ENCODE peak calls at places on chromosome 22, in six cellular contexts. One of them, this sample, is unnamed.

GRCh38 chr22:32760815-32761214 is 40.7 kb upstream of the TIMP3 start:
- DNase-seq in coronary artery: no peak
- DNase-seq in lung: no peak
- DNase-seq in CD8-positive, alpha-beta T cell: no peak
- DNase-seq in spleen: no peak
- DNase-seq in HepG2: no peak
- DNase-seq in this sample: no peak

GRCh38 chr22:17706451-17706900 is 67.8 kb downstream of the BID start:
- DNase-seq in HepG2: peak; percentile 36
- DNase-seq in CD8-positive, alpha-beta T cell: peak; percentile 8
- DNase-seq in spleen: no peak
- DNase-seq in coronary artery: no peak
- DNase-seq in lung: peak; percentile 50
- DNase-seq in this sample: peak; percentile 87

GRCh38 chr22:27676545-27677188 is 124.9 kb downstream of the MN1 start:
- DNase-seq in coronary artery: no peak
- DNase-seq in spleen: no peak
- DNase-seq in CD8-positive, alpha-beta T cell: no peak
- DNase-seq in HepG2: no peak
- DNase-seq in lung: no peak
- DNase-seq in this sample: no peak

GRCh38 chr22:25051073-25051472 is 98.6 kb downstream of the KIAA1671 start:
- DNase-seq in CD8-positive, alpha-beta T cell: no peak
- DNase-seq in lung: no peak
- DNase-seq in coronary artery: no peak
- DNase-seq in HepG2: no peak
- DNase-seq in spleen: no peak
- DNase-seq in this sample: no peak

GRCh38 chr22:32079110-32080089 is 36.3 kb downstream of the SLC5A1 start:
- DNase-seq in spleen: no peak
- DNase-seq in lung: no peak
- DNase-seq in CD8-positive, alpha-beta T cell: no peak
- DNase-seq in HepG2: no peak
- DNase-seq in coronary artery: no peak
- DNase-seq in this sample: no peak

GRCh38 chr22:32538516-32538915 is 63.9 kb downstream of the FBXO7 start:
- DNase-seq in spleen: no peak
- DNase-seq in HepG2: no peak
- DNase-seq in coronary artery: no peak
- DNase-seq in CD8-positive, alpha-beta T cell: no peak
- DNase-seq in lung: no peak
- DNase-seq in this sample: no peak

GRCh38 chr22:27349456-27349855 is 452.1 kb downstream of the MN1 start:
- DNase-seq in lung: no peak
- DNase-seq in coronary artery: no peak
- DNase-seq in spleen: no peak
- DNase-seq in HepG2: no peak
- DNase-seq in CD8-positive, alpha-beta T cell: no peak
- DNase-seq in this sample: no peak

GRCh38 chr22:26477341-26477731 is 6.2 kb downstream of the HPS4 start:
- DNase-seq in coronary artery: no peak
- DNase-seq in spleen: no peak
- DNase-seq in lung: no peak
- DNase-seq in CD8-positive, alpha-beta T cell: no peak
- DNase-seq in HepG2: no peak
- DNase-seq in this sample: no peak

GRCh38 chr22:24157783-24158170 is 23.5 kb upstream of the SUSD2 start:
- DNase-seq in CD8-positive, alpha-beta T cell: no peak
- DNase-seq in lung: no peak
- DNase-seq in spleen: peak; percentile 86
- DNase-seq in HepG2: no peak
- DNase-seq in coronary artery: peak; percentile 90
- DNase-seq in this sample: no peak

GRCh38 chr22:24460418-24461089 is 33.2 kb downstream of the ADORA2A start:
- DNase-seq in HepG2: peak; percentile 28
- DNase-seq in CD8-positive, alpha-beta T cell: no peak
- DNase-seq in lung: no peak
- DNase-seq in coronary artery: no peak
- DNase-seq in spleen: no peak
- DNase-seq in this sample: no peak

GRCh38 chr22:27724706-27725105 is 76.8 kb downstream of the MN1 start:
- DNase-seq in CD8-positive, alpha-beta T cell: no peak
- DNase-seq in spleen: no peak
- DNase-seq in coronary artery: no peak
- DNase-seq in HepG2: no peak
- DNase-seq in lung: no peak
- DNase-seq in this sample: no peak

GRCh38 chr22:20741008-20741633 is 32.8 kb upstream of the SERPIND1 start:
- DNase-seq in HepG2: no peak
- DNase-seq in spleen: no peak
- DNase-seq in CD8-positive, alpha-beta T cell: no peak
- DNase-seq in lung: no peak
- DNase-seq in coronary artery: no peak
- DNase-seq in this sample: no peak

GRCh38 chr22:50674606-50675552 is 2.3 kb downstream of the SHANK3 start:
- DNase-seq in spleen: no peak
- DNase-seq in lung: peak; percentile 63
- DNase-seq in coronary artery: no peak
- DNase-seq in CD8-positive, alpha-beta T cell: no peak
- DNase-seq in HepG2: peak; percentile 32
- DNase-seq in this sample: peak; percentile 85

GRCh38 chr22:19130959-19131684 is at the start of gene TSSK2:
- DNase-seq in lung: no peak
- DNase-seq in spleen: no peak
- DNase-seq in coronary artery: no peak
- DNase-seq in HepG2: no peak
- DNase-seq in CD8-positive, alpha-beta T cell: no peak
- DNase-seq in this sample: no peak

GRCh38 chr22:36215976-36216375 is 14.4 kb upstream of the APOL4 start:
- DNase-seq in HepG2: no peak
- DNase-seq in coronary artery: peak; percentile 4
- DNase-seq in lung: no peak
- DNase-seq in CD8-positive, alpha-beta T cell: no peak
- DNase-seq in spleen: no peak
- DNase-seq in this sample: no peak

GRCh38 chr22:21964234-21964633 is 11.6 kb upstream of the PPM1F start:
- DNase-seq in spleen: no peak
- DNase-seq in CD8-positive, alpha-beta T cell: no peak
- DNase-seq in HepG2: no peak
- DNase-seq in coronary artery: no peak
- DNase-seq in lung: no peak
- DNase-seq in this sample: no peak

GRCh38 chr22:50621491-50621880 is 6.5 kb downstream of the ARSA start:
- DNase-seq in CD8-positive, alpha-beta T cell: peak; percentile 56
- DNase-seq in spleen: peak; percentile 85
- DNase-seq in lung: no peak
- DNase-seq in HepG2: no peak
- DNase-seq in coronary artery: no peak
- DNase-seq in this sample: no peak

GRCh38 chr22:35357883-35358621 is 22.8 kb upstream of the HMOX1 start:
- DNase-seq in coronary artery: no peak
- DNase-seq in HepG2: no peak
- DNase-seq in spleen: no peak
- DNase-seq in lung: no peak
- DNase-seq in CD8-positive, alpha-beta T cell: no peak
- DNase-seq in this sample: no peak

GRCh38 chr22:27880778-27881394 is 38.2 kb downstream of the PITPNB start:
- DNase-seq in CD8-positive, alpha-beta T cell: peak; percentile 17
- DNase-seq in HepG2: peak; percentile 56
- DNase-seq in coronary artery: no peak
- DNase-seq in lung: peak; percentile 41
- DNase-seq in spleen: no peak
- DNase-seq in this sample: no peak

GRCh38 chr22:19825016-19825339 is 29.7 kb downstream of the GNB1L start:
- DNase-seq in spleen: no peak
- DNase-seq in CD8-positive, alpha-beta T cell: no peak
- DNase-seq in lung: no peak
- DNase-seq in coronary artery: no peak
- DNase-seq in HepG2: no peak
- DNase-seq in this sample: peak; percentile 62

GRCh38 chr22:17396531-17396930 is 27.3 kb downstream of the CECR2 start:
- DNase-seq in HepG2: no peak
- DNase-seq in coronary artery: no peak
- DNase-seq in CD8-positive, alpha-beta T cell: no peak
- DNase-seq in spleen: no peak
- DNase-seq in lung: no peak
- DNase-seq in this sample: no peak

GRCh38 chr22:44597616-44598015 is 99.6 kb upstream of the RTL6 start:
- DNase-seq in HepG2: no peak
- DNase-seq in CD8-positive, alpha-beta T cell: no peak
- DNase-seq in spleen: no peak
- DNase-seq in lung: no peak
- DNase-seq in coronary artery: no peak
- DNase-seq in this sample: no peak
- TF ChIP-seq CTCF in HepG2: no peak
- TF ChIP-seq CTCF in CD8-positive, alpha-beta T cell: no peak
- TF ChIP-seq CTCF in spleen: no peak
- TF ChIP-seq CTCF in lung: no peak
- TF ChIP-seq CTCF in coronary artery: no peak
- TF ChIP-seq CTCF in this sample: no peak

GRCh38 chr22:37636186-37636948 is 3.1 kb upstream of the SH3BP1 start:
- DNase-seq in lung: no peak
- DNase-seq in HepG2: no peak
- DNase-seq in coronary artery: no peak
- DNase-seq in spleen: peak; percentile 85
- DNase-seq in CD8-positive, alpha-beta T cell: no peak
- DNase-seq in this sample: no peak

GRCh38 chr22:37633693-37634504 is 5.6 kb upstream of the SH3BP1 start:
- DNase-seq in HepG2: peak; percentile 85
- DNase-seq in lung: peak; percentile 72
- DNase-seq in spleen: peak; percentile 96
- DNase-seq in CD8-positive, alpha-beta T cell: peak; percentile 61
- DNase-seq in coronary artery: peak; percentile 88
- DNase-seq in this sample: peak; percentile 87

GRCh38 chr22:37635157-37635556 is 4.3 kb upstream of the SH3BP1 start:
- DNase-seq in lung: no peak
- DNase-seq in CD8-positive, alpha-beta T cell: no peak
- DNase-seq in spleen: peak; percentile 73
- DNase-seq in HepG2: no peak
- DNase-seq in coronary artery: no peak
- DNase-seq in this sample: no peak

GRCh38 chr22:37633082-37633692 is 6.3 kb upstream of the SH3BP1 start:
- DNase-seq in lung: no peak
- DNase-seq in HepG2: no peak
- DNase-seq in spleen: peak; percentile 88
- DNase-seq in CD8-positive, alpha-beta T cell: peak; percentile 52
- DNase-seq in coronary artery: no peak
- DNase-seq in this sample: no peak

GRCh38 chr22:37634505-37635002 is 4.9 kb upstream of the SH3BP1 start:
- DNase-seq in HepG2: no peak
- DNase-seq in CD8-positive, alpha-beta T cell: no peak
- DNase-seq in lung: no peak
- DNase-seq in coronary artery: no peak
- DNase-seq in spleen: peak; percentile 82
- DNase-seq in this sample: no peak
- TF ChIP-seq CTCF in HepG2: peak; percentile 35
- TF ChIP-seq CTCF in CD8-positive, alpha-beta T cell: no peak
- TF ChIP-seq CTCF in lung: no peak
- TF ChIP-seq CTCF in coronary artery: no peak
- TF ChIP-seq CTCF in spleen: no peak
- TF ChIP-seq CTCF in this sample: peak; percentile 11

GRCh38 chr22:30435674-30436126 is 10.1 kb downstream of the MTFP1 start:
- DNase-seq in HepG2: no peak
- DNase-seq in lung: no peak
- DNase-seq in CD8-positive, alpha-beta T cell: peak; percentile 90
- DNase-seq in spleen: peak; percentile 91
- DNase-seq in coronary artery: no peak
- DNase-seq in this sample: no peak
- TF ChIP-seq CTCF in HepG2: no peak
- TF ChIP-seq CTCF in lung: no peak
- TF ChIP-seq CTCF in CD8-positive, alpha-beta T cell: peak; percentile 70
- TF ChIP-seq CTCF in spleen: peak; percentile 48
- TF ChIP-seq CTCF in coronary artery: no peak
- TF ChIP-seq CTCF in this sample: no peak

GRCh38 chr22:47625531-47626427 is 863.3 kb downstream of the TBC1D22A start:
- DNase-seq in lung: peak; percentile 22
- DNase-seq in coronary artery: peak; percentile 60
- DNase-seq in HepG2: no peak
- DNase-seq in CD8-positive, alpha-beta T cell: no peak
- DNase-seq in spleen: no peak
- DNase-seq in this sample: peak; percentile 82

GRCh38 chr22:47628477-47629272 is 866.2 kb downstream of the TBC1D22A start:
- DNase-seq in HepG2: no peak
- DNase-seq in coronary artery: peak; percentile 33
- DNase-seq in CD8-positive, alpha-beta T cell: no peak
- DNase-seq in spleen: no peak
- DNase-seq in lung: peak; percentile 20
- DNase-seq in this sample: peak; percentile 65

GRCh38 chr22:47625013-47625385 is 862.5 kb downstream of the TBC1D22A start:
- DNase-seq in CD8-positive, alpha-beta T cell: no peak
- DNase-seq in coronary artery: peak; percentile 36
- DNase-seq in spleen: no peak
- DNase-seq in lung: peak; percentile 19
- DNase-seq in HepG2: no peak
- DNase-seq in this sample: peak; percentile 77

GRCh38 chr22:47627561-47628253 is 865.3 kb downstream of the TBC1D22A start:
- DNase-seq in lung: peak; percentile 22
- DNase-seq in CD8-positive, alpha-beta T cell: no peak
- DNase-seq in HepG2: no peak
- DNase-seq in spleen: no peak
- DNase-seq in coronary artery: no peak
- DNase-seq in this sample: peak; percentile 46

GRCh38 chr22:47626428-47627390 is 864.3 kb downstream of the TBC1D22A start:
- DNase-seq in coronary artery: peak; percentile 56
- DNase-seq in lung: peak; percentile 25
- DNase-seq in CD8-positive, alpha-beta T cell: no peak
- DNase-seq in spleen: no peak
- DNase-seq in HepG2: peak; percentile 13
- DNase-seq in this sample: peak; percentile 77
- TF ChIP-seq CTCF in coronary artery: no peak
- TF ChIP-seq CTCF in lung: no peak
- TF ChIP-seq CTCF in CD8-positive, alpha-beta T cell: no peak
- TF ChIP-seq CTCF in spleen: no peak
- TF ChIP-seq CTCF in HepG2: peak; percentile 24
- TF ChIP-seq CTCF in this sample: no peak

DNA sequence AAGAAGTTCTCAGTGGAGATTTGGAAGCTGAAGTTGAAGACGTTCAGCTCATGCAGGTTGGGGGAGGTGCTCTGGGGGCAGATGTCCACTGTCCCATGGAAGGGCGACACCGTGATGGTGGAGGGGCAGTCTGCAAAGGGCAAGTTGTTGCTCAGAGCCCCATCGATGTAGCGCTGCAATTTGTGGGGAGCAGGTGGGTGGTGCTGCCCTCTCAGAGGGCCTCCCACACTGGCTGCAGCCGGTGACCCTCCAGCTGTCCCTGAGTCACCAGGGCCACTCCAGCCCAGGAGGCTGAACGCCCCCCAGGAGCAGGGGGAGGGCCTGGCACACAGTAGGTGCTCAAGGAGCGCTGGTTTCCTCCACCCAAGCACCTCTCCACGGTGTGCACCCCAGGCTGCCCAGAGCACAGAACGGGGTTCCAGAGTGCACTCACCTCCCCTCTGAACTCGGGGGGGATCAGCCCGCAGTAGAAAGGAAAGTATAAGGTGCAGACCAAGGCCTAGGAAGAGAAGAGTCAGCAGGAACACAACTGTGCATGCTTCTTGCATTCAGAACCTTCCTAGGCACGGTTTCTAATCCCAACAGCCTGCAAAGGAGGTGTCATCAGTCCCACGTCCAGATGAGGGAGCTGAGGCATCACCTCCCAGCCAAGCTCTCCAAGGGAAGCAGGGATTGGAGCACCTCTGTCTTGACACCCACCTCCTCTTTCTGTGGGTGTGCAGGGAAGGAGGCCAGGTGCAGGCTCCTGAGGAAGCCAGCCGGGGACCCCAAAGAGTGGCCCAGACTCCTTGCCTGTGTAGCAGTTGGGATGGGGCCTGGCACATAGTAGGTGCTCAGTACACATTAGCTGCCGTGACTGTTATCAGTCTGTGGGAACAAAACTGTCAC is 2.2 kb downstream of the PNPLA5 start:
- DNase-seq in coronary artery: no peak
- DNase-seq in CD8-positive, alpha-beta T cell: no peak
- DNase-seq in spleen: peak; percentile 28
- DNase-seq in HepG2: no peak
- DNase-seq in lung: no peak
- DNase-seq in this sample: no peak
- TF ChIP-seq CTCF in coronary artery: no peak
- TF ChIP-seq CTCF in CD8-positive, alpha-beta T cell: no peak
- TF ChIP-seq CTCF in spleen: no peak
- TF ChIP-seq CTCF in HepG2: peak; percentile 38
- TF ChIP-seq CTCF in lung: no peak
- TF ChIP-seq CTCF in this sample: no peak